ENCODE peak calls at places on chromosomes 11 and 22, in eight cellular contexts. B is CD8-positive, alpha-beta T cell; I is A549; P is PC-3; Y is cardiac fibroblast; R is chondrocyte; L is tibial nerve; S is WTC11. K is an unnamed sample.

GRCh38 chr11:45896392-45897068 is 10.5 kb downstream of the FREY1 start:
- DNase-seq in B (no peak), I (no peak), P (no peak), Y (no peak), R (no peak), L (no peak), S (peak; percentile 82), K (no peak)

GRCh38 chr11:59012942-59013256 is 73.2 kb upstream of the GLYATL1B start:
- DNase-seq in B (no peak), I (no peak), P (no peak), Y (no peak), R (no peak), L (no peak), S (no peak), K (no peak)

GRCh38 chr11:114131366-114131963 is 72.0 kb downstream of the ZBTB16 start:
- DNase-seq in B (no peak), I (no peak), P (no peak), Y (no peak), R (no peak), L (no peak), S (no peak), K (no peak)

GRCh38 chr11:71145988-71146824 is 106.2 kb downstream of the SHANK2 start:
- DNase-seq in B (no peak), I (no peak), P (no peak), Y (no peak), R (no peak), L (no peak), S (no peak), K (no peak)

GRCh38 chr11:50412832-50413231 is 380.2 kb downstream of the OR4C45 start:
- DNase-seq in B (no peak), I (no peak), P (no peak), Y (no peak), R (no peak), L (no peak), S (no peak), K (no peak)

GRCh38 chr11:76318744-76319384 is 62.1 kb downstream of the THAP12 start:
- DNase-seq in B (peak; percentile 92), I (peak; percentile 83), P (peak; percentile 89), Y (peak; percentile 77), R (no peak), L (peak; percentile 83), S (peak; percentile 94), K (peak; percentile 84)

GRCh38 chr11:43694477-43694876 is 13.9 kb downstream of the HSD17B12 start:
- DNase-seq in B (no peak), I (no peak), P (no peak), Y (no peak), R (no peak), L (no peak), S (no peak), K (no peak)

GRCh38 chr11:69212121-69213110 is 56.7 kb downstream of the SMIM38 start:
- DNase-seq in B (no peak), I (no peak), P (no peak), Y (no peak), R (no peak), L (no peak), S (peak; percentile 13), K (peak; percentile 58)

GRCh38 chr11:95641506-95641905 is 148.1 kb downstream of the FAM76B start:
- DNase-seq in B (no peak), I (no peak), P (no peak), Y (no peak), R (no peak), L (peak; percentile 37), S (no peak), K (no peak)

GRCh38 chr11:72227316-72228228 is 3.0 kb downstream of the INPPL1 start:
- DNase-seq in B (no peak), I (no peak), P (peak; percentile 17), Y (no peak), R (peak; percentile 84), L (no peak), S (no peak), K (peak; percentile 57)

GRCh38 chr11:46036009-46036408 is 85.2 kb downstream of the PHF21A start:
- DNase-seq in B (no peak), I (no peak), P (no peak), Y (no peak), R (no peak), L (no peak), S (no peak), K (no peak)

GRCh38 chr11:114625294-114625693 is 29.7 kb upstream of the NXPE4 start:
- DNase-seq in B (no peak), I (no peak), P (no peak), Y (no peak), R (no peak), L (no peak), S (no peak), K (no peak)

GRCh38 chr11:70251583-70252285 is 18.8 kb upstream of the PPFIA1 start:
- DNase-seq in B (no peak), I (no peak), P (no peak), Y (no peak), R (no peak), L (no peak), S (peak; percentile 28), K (no peak)

DNA sequence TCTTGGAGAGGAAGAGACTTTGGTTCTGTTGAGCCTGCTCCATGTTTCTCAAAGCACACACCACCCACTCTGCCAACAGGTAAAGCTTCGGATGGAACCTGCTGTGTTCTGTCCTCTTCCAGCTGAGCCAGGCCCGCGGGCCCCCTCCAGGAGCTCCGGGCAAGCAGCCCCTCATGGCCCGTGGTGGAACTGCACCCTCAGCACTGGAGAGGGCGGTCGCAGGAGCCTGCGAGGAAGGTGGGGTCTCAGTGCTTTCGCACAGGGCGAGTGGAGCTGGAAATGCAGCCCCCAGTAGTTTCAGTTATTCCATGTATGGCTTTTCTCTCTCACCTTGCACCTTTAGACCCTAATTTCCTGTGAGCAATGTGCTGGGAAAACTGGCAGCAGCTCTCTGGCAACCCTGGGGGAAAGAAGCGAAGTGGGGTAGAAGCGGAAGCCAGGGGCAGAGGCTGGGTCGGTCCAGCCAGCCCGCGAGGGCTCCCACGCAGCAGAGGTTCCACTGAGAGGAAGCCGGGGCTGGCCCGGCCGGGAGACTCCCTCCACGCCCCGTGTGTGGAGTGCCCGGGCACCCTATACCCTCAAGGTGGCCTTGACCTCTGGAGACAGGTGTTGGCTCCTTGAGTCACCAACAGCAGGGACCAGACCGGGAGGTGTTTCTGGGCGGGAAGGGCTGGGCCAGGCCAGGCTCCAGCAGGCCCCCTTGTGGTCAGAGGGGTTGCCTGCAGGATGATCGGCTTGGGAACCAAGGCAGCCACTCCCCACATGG is 119.9 kb upstream of the TMEM45B start:
- DNase-seq in B (peak; percentile 69), I (peak; percentile 48), P (peak; percentile 71), Y (peak; percentile 45), R (peak; percentile 80), L (no peak), S (peak; percentile 87), K (peak; percentile 80)
- TF ChIP-seq CTCF in B (peak; percentile 38), I (peak; percentile 46), P (peak; percentile 71), Y (peak; percentile 83), R (peak; percentile 80), L (peak; percentile 23), S (peak; percentile 81), K (peak; percentile 78)

DNA sequence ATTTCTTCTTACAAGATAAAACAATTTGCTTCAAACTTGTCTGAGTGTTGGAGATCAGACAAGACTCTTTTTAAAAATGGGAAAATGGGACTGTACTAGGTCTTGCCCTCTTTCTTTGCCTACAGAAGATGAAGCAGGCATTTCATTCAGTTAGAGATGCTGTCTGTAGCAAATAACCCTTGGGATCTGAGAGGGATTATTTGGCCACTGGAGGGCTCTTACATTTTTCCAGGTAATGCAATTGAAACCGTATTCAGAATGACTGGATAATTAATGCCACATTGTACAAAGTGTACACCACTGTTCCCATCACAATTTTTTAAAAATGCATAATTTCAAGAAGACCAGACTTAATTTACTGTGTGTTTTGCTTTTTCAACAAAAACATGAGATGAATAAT is 258.5 kb upstream of the KIRREL3 start:
- DNase-seq in B (no peak), I (no peak), P (no peak), Y (no peak), R (no peak), L (no peak), S (no peak), K (no peak)
- TF ChIP-seq CTCF in B (no peak), I (no peak), P (no peak), Y (no peak), R (no peak), L (no peak), S (no peak), K (peak; percentile 28)

GRCh38 chr22:23218053-23218866 is 38.0 kb downstream of the BCR start:
- DNase-seq in B (no peak), I (no peak), P (no peak), Y (no peak), R (peak; percentile 70), L (no peak), S (no peak), K (no peak)
- TF ChIP-seq CTCF in B (no peak), I (no peak), P (no peak), Y (no peak), R (no peak), L (no peak), S (no peak), K (no peak)

DNA sequence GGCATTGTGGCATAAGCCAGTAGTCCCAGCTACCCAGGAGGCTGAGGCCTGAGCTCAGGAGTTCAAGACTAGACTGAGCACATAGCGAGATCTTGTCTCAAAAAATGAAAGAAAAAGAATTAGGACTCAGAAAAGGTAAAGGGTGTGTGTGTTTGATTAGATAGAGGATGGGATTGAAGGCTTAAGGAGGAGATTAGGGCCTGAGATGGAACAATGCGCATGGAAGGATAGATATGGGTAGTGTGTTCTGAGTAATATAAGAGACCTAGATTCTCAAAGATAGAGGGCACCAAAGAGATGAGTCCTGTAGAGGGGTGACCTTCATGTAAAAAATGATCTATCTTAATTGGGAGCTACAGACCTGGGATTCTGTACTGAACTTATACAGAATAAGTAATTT is 17.3 kb upstream of the RAB30 start:
- DNase-seq in B (no peak), I (peak; percentile 13), P (no peak), Y (no peak), R (no peak), L (no peak), S (no peak), K (no peak)
- TF ChIP-seq CTCF in B (no peak), I (peak; percentile 22), P (peak; percentile 31), Y (peak; percentile 10), R (peak; percentile 35), L (no peak), S (no peak), K (no peak)

K was measured in type B pancreatic cell.